ENCODE peak calls at places on chromosomes 4 and X, in six cellular contexts. One of them, this sample, is unnamed.

GRCh38 chrX:46268429-46268828 is 276.8 kb downstream of the ZNF674 start:
- DNase-seq in aorta: no peak
- DNase-seq in B cell: no peak
- DNase-seq in foreskin melanocyte: no peak
- DNase-seq in A549: peak
- DNase-seq in stromal cell of bone marrow: no peak
- DNase-seq in this sample: no peak

GRCh38 chr4:40840985-40841571 is 91.3 kb downstream of the NSUN7 start:
- DNase-seq in aorta: peak
- DNase-seq in B cell: peak
- DNase-seq in foreskin melanocyte: peak
- DNase-seq in A549: peak
- DNase-seq in stromal cell of bone marrow: peak
- DNase-seq in this sample: no peak

GRCh38 chr4:159003420-159004253 is 99.2 kb upstream of the RAPGEF2 start:
- DNase-seq in aorta: no peak
- DNase-seq in B cell: no peak
- DNase-seq in foreskin melanocyte: no peak
- DNase-seq in A549: no peak
- DNase-seq in stromal cell of bone marrow: no peak
- DNase-seq in this sample: no peak

GRCh38 chr4:112923514-112923913 is 125.9 kb upstream of the ANK2 start:
- DNase-seq in aorta: no peak
- DNase-seq in B cell: no peak
- DNase-seq in foreskin melanocyte: no peak
- DNase-seq in A549: no peak
- DNase-seq in stromal cell of bone marrow: peak
- DNase-seq in this sample: no peak

GRCh38 chr4:149008415-149009025 is 566.3 kb upstream of the NR3C2 start:
- DNase-seq in aorta: no peak
- DNase-seq in B cell: no peak
- DNase-seq in foreskin melanocyte: no peak
- DNase-seq in A549: no peak
- DNase-seq in stromal cell of bone marrow: no peak
- DNase-seq in this sample: no peak

GRCh38 chr4:166165829-166166420 is 292.9 kb downstream of the TLL1 start:
- DNase-seq in aorta: no peak
- DNase-seq in B cell: peak
- DNase-seq in foreskin melanocyte: peak
- DNase-seq in A549: peak
- DNase-seq in stromal cell of bone marrow: peak
- DNase-seq in this sample: peak

GRCh38 chr4:8837181-8837811 is 34.3 kb downstream of the HMX1 start:
- DNase-seq in aorta: peak
- DNase-seq in B cell: no peak
- DNase-seq in foreskin melanocyte: no peak
- DNase-seq in A549: no peak
- DNase-seq in stromal cell of bone marrow: no peak
- DNase-seq in this sample: no peak

GRCh38 chr4:146975535-146975934 is 29.9 kb upstream of the TTC29 start:
- DNase-seq in aorta: no peak
- DNase-seq in B cell: no peak
- DNase-seq in foreskin melanocyte: no peak
- DNase-seq in A549: no peak
- DNase-seq in stromal cell of bone marrow: no peak
- DNase-seq in this sample: no peak

GRCh38 chr4:186643501-186644315 is 79.9 kb downstream of the FAT1 start:
- DNase-seq in aorta: no peak
- DNase-seq in B cell: no peak
- DNase-seq in foreskin melanocyte: no peak
- DNase-seq in A549: peak
- DNase-seq in stromal cell of bone marrow: peak
- DNase-seq in this sample: no peak

GRCh38 chrX:87409113-87409841 is 108.3 kb upstream of the KLHL4 start:
- DNase-seq in aorta: peak
- DNase-seq in B cell: no peak
- DNase-seq in foreskin melanocyte: peak
- DNase-seq in A549: peak
- DNase-seq in stromal cell of bone marrow: peak
- DNase-seq in this sample: no peak

GRCh38 chr4:137685357-137685756 is 153.1 kb upstream of the PCDH18 start:
- DNase-seq in aorta: no peak
- DNase-seq in B cell: no peak
- DNase-seq in foreskin melanocyte: no peak
- DNase-seq in A549: no peak
- DNase-seq in stromal cell of bone marrow: no peak
- DNase-seq in this sample: no peak

GRCh38 chr4:40238700-40239548 is 42.1 kb downstream of the RHOH start:
- DNase-seq in aorta: no peak
- DNase-seq in B cell: no peak
- DNase-seq in foreskin melanocyte: no peak
- DNase-seq in A549: no peak
- DNase-seq in stromal cell of bone marrow: no peak
- DNase-seq in this sample: no peak

GRCh38 chr4:88975925-88976511 is 81.0 kb downstream of the FAM13A start:
- DNase-seq in aorta: no peak
- DNase-seq in B cell: no peak
- DNase-seq in foreskin melanocyte: no peak
- DNase-seq in A549: no peak
- DNase-seq in stromal cell of bone marrow: no peak
- DNase-seq in this sample: no peak

GRCh38 chrX:13994104-13994503 is 35.6 kb downstream of the GEMIN8 start:
- DNase-seq in aorta: no peak
- DNase-seq in B cell: no peak
- DNase-seq in foreskin melanocyte: no peak
- DNase-seq in A549: no peak
- DNase-seq in stromal cell of bone marrow: no peak
- DNase-seq in this sample: no peak

GRCh38 chrX:40579880-40580536 is 762 bp upstream of the ATP6AP2 start:
- DNase-seq in aorta: no peak
- DNase-seq in B cell: peak
- DNase-seq in foreskin melanocyte: no peak
- DNase-seq in A549: peak
- DNase-seq in stromal cell of bone marrow: no peak
- DNase-seq in this sample: no peak

GRCh38 chrX:104432321-104432720 is 133.7 kb upstream of the IL1RAPL2 start:
- DNase-seq in aorta: no peak
- DNase-seq in B cell: no peak
- DNase-seq in foreskin melanocyte: no peak
- DNase-seq in A549: no peak
- DNase-seq in stromal cell of bone marrow: no peak
- DNase-seq in this sample: no peak

GRCh38 chr4:188372051-188372450 is 232.8 kb downstream of the TRIML1 start:
- DNase-seq in aorta: no peak
- DNase-seq in B cell: no peak
- DNase-seq in foreskin melanocyte: peak
- DNase-seq in A549: no peak
- DNase-seq in stromal cell of bone marrow: no peak
- DNase-seq in this sample: no peak

GRCh38 chr4:52840531-52841350 is 21.4 kb upstream of the RASL11B start:
- DNase-seq in aorta: no peak
- DNase-seq in B cell: no peak
- DNase-seq in foreskin melanocyte: no peak
- DNase-seq in A549: no peak
- DNase-seq in stromal cell of bone marrow: no peak
- DNase-seq in this sample: no peak

GRCh38 chrX:11759461-11760311 is 1.6 kb downstream of the MSL3 start:
- DNase-seq in aorta: peak
- DNase-seq in B cell: peak
- DNase-seq in foreskin melanocyte: peak
- DNase-seq in A549: peak
- DNase-seq in stromal cell of bone marrow: peak
- DNase-seq in this sample: peak

GRCh38 chrX:9708923-9709553 is 56.6 kb downstream of the GPR143 start:
- DNase-seq in aorta: peak
- DNase-seq in B cell: peak
- DNase-seq in foreskin melanocyte: peak
- DNase-seq in A549: peak
- DNase-seq in stromal cell of bone marrow: peak
- DNase-seq in this sample: no peak

GRCh38 chr4:28167411-28167810 is 1306.8 kb downstream of the STIM2 start:
- DNase-seq in aorta: no peak
- DNase-seq in B cell: no peak
- DNase-seq in foreskin melanocyte: no peak
- DNase-seq in A549: no peak
- DNase-seq in stromal cell of bone marrow: no peak
- DNase-seq in this sample: no peak

GRCh38 chrX:3271485-3272186 is 74.8 kb downstream of the MXRA5 start:
- DNase-seq in aorta: no peak
- DNase-seq in B cell: no peak
- DNase-seq in foreskin melanocyte: peak
- DNase-seq in A549: no peak
- DNase-seq in stromal cell of bone marrow: no peak
- DNase-seq in this sample: peak

GRCh38 chrX:119501511-119502148 is 33.4 kb downstream of the SLC25A5 start:
- DNase-seq in aorta: peak
- DNase-seq in B cell: no peak
- DNase-seq in foreskin melanocyte: no peak
- DNase-seq in A549: no peak
- DNase-seq in stromal cell of bone marrow: no peak
- DNase-seq in this sample: no peak

GRCh38 chr4:48340276-48340904 is 939 bp upstream of the SLAIN2 start:
- DNase-seq in aorta: no peak
- DNase-seq in B cell: peak
- DNase-seq in foreskin melanocyte: peak
- DNase-seq in A549: peak
- DNase-seq in stromal cell of bone marrow: peak
- DNase-seq in this sample: no peak

GRCh38 chr4:176569301-176569700 is 223.4 kb downstream of the VEGFC start:
- DNase-seq in aorta: no peak
- DNase-seq in B cell: no peak
- DNase-seq in foreskin melanocyte: no peak
- DNase-seq in A549: no peak
- DNase-seq in stromal cell of bone marrow: no peak
- DNase-seq in this sample: no peak

GRCh38 chr4:41657561-41657960 is 91.0 kb downstream of the PHOX2B start:
- DNase-seq in aorta: no peak
- DNase-seq in B cell: no peak
- DNase-seq in foreskin melanocyte: no peak
- DNase-seq in A549: no peak
- DNase-seq in stromal cell of bone marrow: no peak
- DNase-seq in this sample: no peak

GRCh38 chr4:181819951-181820350 is 423.3 kb upstream of the TENM3 start:
- DNase-seq in aorta: no peak
- DNase-seq in B cell: no peak
- DNase-seq in foreskin melanocyte: peak
- DNase-seq in A549: no peak
- DNase-seq in stromal cell of bone marrow: no peak
- DNase-seq in this sample: no peak

This sample was measured in GM04503.